ENCODE peak calls at places on chromosome 15, in seven cellular contexts. L is COLO829; Q is CD8-positive, alpha-beta T cell; T is NCI-H748 treated with DMSO at 0.1 percent for 48 hours; N is activated CD8-positive, alpha-beta memory T cell treated with anti-CD3 and anti-CD28 coated beads, Interleukin-2, amount 50 U/mL, for 4 hours; A is HS-5; B is activated gamma-delta T cell treated with Interleukin-2 at 50 U/mL for 16 hours. D is an unnamed sample.

GRCh38 chr15:85649372-85649771 is 145.4 kb downstream of the KLHL25 start:
- DNase-seq in L (peak), Q (no peak), T (no peak), N (no peak), A (peak), B (peak), D (no peak)

GRCh38 chr15:85407421-85408269 is 27.2 kb downstream of the AKAP13 start:
- DNase-seq in L (no peak), Q (no peak), T (no peak), N (no peak), A (peak), B (no peak), D (peak)

GRCh38 chr15:96345560-96346389 is 15.3 kb downstream of the NR2F2 start:
- DNase-seq in L (peak), Q (no peak), T (peak), N (no peak), A (no peak), B (no peak), D (no peak)

GRCh38 chr15:76664411-76664810 is 240.7 kb downstream of the SCAPER start:
- DNase-seq in L (no peak), Q (no peak), T (no peak), N (no peak), A (no peak), B (no peak), D (no peak)

GRCh38 chr15:68315495-68316007 is 38.0 kb downstream of the FEM1B start:
- DNase-seq in L (no peak), Q (no peak), T (no peak), N (peak), A (no peak), B (no peak), D (no peak)

GRCh38 chr15:85773249-85773648 is 21.5 kb downstream of the KLHL25 start:
- DNase-seq in L (no peak), Q (no peak), T (no peak), N (no peak), A (no peak), B (no peak), D (no peak)

GRCh38 chr15:90207252-90207651 is 6.1 kb downstream of the SEMA4B start:
- DNase-seq in L (no peak), Q (no peak), T (no peak), N (no peak), A (no peak), B (no peak), D (no peak)

GRCh38 chr15:40398413-40398873 is 7.2 kb upstream of the IVD start:
- DNase-seq in L (no peak), Q (no peak), T (no peak), N (no peak), A (no peak), B (no peak), D (no peak)

GRCh38 chr15:95884276-95884675 is 446.2 kb upstream of the NR2F2 start:
- DNase-seq in L (no peak), Q (no peak), T (no peak), N (no peak), A (no peak), B (no peak), D (no peak)

GRCh38 chr15:39388118-39388517 is 192.8 kb upstream of the THBS1 start:
- DNase-seq in L (no peak), Q (no peak), T (no peak), N (no peak), A (no peak), B (no peak), D (no peak)

GRCh38 chr15:78065284-78065872 is 12.1 kb downstream of the TBC1D2B start:
- DNase-seq in L (peak), Q (no peak), T (no peak), N (no peak), A (peak), B (no peak), D (peak)

GRCh38 chr15:81097893-81098280 is 36.2 kb upstream of the CFAP161 start:
- DNase-seq in L (no peak), Q (no peak), T (no peak), N (no peak), A (no peak), B (no peak), D (no peak)

GRCh38 chr15:89179966-89180875 is 41.2 kb downstream of the RLBP1 start:
- DNase-seq in L (peak), Q (no peak), T (no peak), N (no peak), A (no peak), B (no peak), D (no peak)

GRCh38 chr15:89071471-89071870 is 16.8 kb upstream of the ABHD2 start:
- DNase-seq in L (no peak), Q (no peak), T (no peak), N (no peak), A (no peak), B (no peak), D (no peak)

GRCh38 chr15:59018833-59019232 is 31.4 kb downstream of the RNF111 start:
- DNase-seq in L (no peak), Q (no peak), T (no peak), N (no peak), A (no peak), B (no peak), D (no peak)

GRCh38 chr15:48395532-48396011 is 64.3 kb downstream of the DUT start:
- DNase-seq in L (peak), Q (no peak), T (no peak), N (no peak), A (peak), B (no peak), D (no peak)

GRCh38 chr15:48868549-48868948 is 9.4 kb upstream of the EID1 start:
- DNase-seq in L (peak), Q (no peak), T (peak), N (no peak), A (no peak), B (no peak), D (peak)

GRCh38 chr15:71448688-71449114 is 333.4 kb downstream of the THSD4 start:
- DNase-seq in L (peak), Q (no peak), T (peak), N (no peak), A (peak), B (no peak), D (peak)

GRCh38 chr15:60340207-60340921 is 57.4 kb downstream of the ANXA2 start:
- DNase-seq in L (no peak), Q (no peak), T (no peak), N (no peak), A (no peak), B (no peak), D (no peak)

GRCh38 chr15:77607111-77607893 is 25.4 kb downstream of the LINGO1 start:
- DNase-seq in L (no peak), Q (no peak), T (no peak), N (no peak), A (no peak), B (no peak), D (no peak)

GRCh38 chr15:86915811-86916331 is 836.2 kb downstream of the AGBL1 start:
- DNase-seq in L (peak), Q (no peak), T (peak), N (no peak), A (no peak), B (no peak), D (no peak)

GRCh38 chr15:79172032-79172481 is 81.5 kb upstream of the RASGRF1 start:
- DNase-seq in L (no peak), Q (no peak), T (no peak), N (no peak), A (no peak), B (no peak), D (no peak)

GRCh38 chr15:90336705-90337141 is 15.4 kb upstream of the ZNF774 start:
- DNase-seq in L (no peak), Q (no peak), T (no peak), N (no peak), A (peak), B (no peak), D (no peak)

D was measured in AG09319.